ENCODE peak calls at places on chromosomes 3 and 15, in ten cellular contexts. E is ovary, F is H9, A is astrocyte of the spinal cord, S is fibroblast of pulmonary artery, D is nephron progenitor cell, N is esophagus muscularis mucosa, L is cardiac fibroblast, P is esophagus squamous epithelium, C is dorsolateral prefrontal cortex. U is an unnamed sample.

GRCh38 chr3:8540456-8540855 is 38.8 kb downstream of the LMCD1 start:
- DNase-seq in C (no peak), E (no peak), P (no peak), F (no peak), D (no peak), L (no peak), N (no peak), S (no peak), A (no peak), U (no peak)

GRCh38 chr15:29364429-29365078 is 94.9 kb upstream of the NSMCE3 start:
- DNase-seq in E (no peak), A (peak; percentile 76), S (peak; percentile 76), F (peak; percentile 44), P (no peak), L (peak; percentile 47), C (no peak), D (no peak), N (no peak), U (no peak)

GRCh38 chr3:147380271-147380995 is 25.9 kb downstream of the ZIC4 start:
- DNase-seq in E (no peak), D (no peak), F (peak; percentile 40), S (no peak), N (no peak), P (no peak), A (no peak), L (no peak), C (no peak), U (no peak)

GRCh38 chr3:38835939-38836338 is 19.9 kb upstream of the SCN10A start:
- DNase-seq in S (no peak), P (no peak), L (no peak), A (no peak), C (no peak), E (no peak), D (no peak), F (no peak), N (peak; percentile 37), U (no peak)

GRCh38 chr3:126389112-126389791 is 5.5 kb upstream of the CFAP100 start:
- DNase-seq in P (peak; percentile 32), D (peak; percentile 84), L (peak; percentile 93), N (peak; percentile 98), A (peak; percentile 78), F (peak; percentile 94), S (peak; percentile 88), C (peak; percentile 92), E (peak; percentile 89), U (peak; percentile 96)

GRCh38 chr15:88727439-88727838 is 75.8 kb upstream of the ACAN start:
- DNase-seq in A (no peak), L (no peak), N (no peak), F (no peak), E (no peak), C (no peak), S (no peak), P (no peak), D (no peak), U (peak; percentile 27)

GRCh38 chr3:107796786-107797185 is 274.0 kb downstream of the BBX start:
- DNase-seq in F (no peak), C (no peak), S (peak; percentile 76), D (no peak), E (no peak), P (no peak), L (peak; percentile 74), A (peak; percentile 70), N (no peak), U (peak; percentile 16)

GRCh38 chr15:65981837-65982696 is 112.8 kb downstream of the RAB11A start:
- DNase-seq in N (no peak), P (no peak), S (no peak), A (no peak), D (peak; percentile 70), F (peak; percentile 93), L (no peak), E (no peak), C (peak; percentile 51), U (peak; percentile 78)

GRCh38 chr3:14113964-14114667 is 10.6 kb downstream of the CHCHD4 start:
- DNase-seq in N (no peak), P (no peak), D (no peak), F (no peak), S (no peak), A (no peak), C (no peak), E (no peak), L (no peak), U (peak; percentile 43)
- TF ChIP-seq CTCF in N (no peak), P (peak; percentile 50), D (no peak), F (peak; percentile 58), S (peak; percentile 14), A (peak; percentile 37), C (no peak), E (no peak), L (no peak), U (peak; percentile 18)

GRCh38 chr3:123342631-123343080 is 106.2 kb downstream of the ADCY5 start:
- DNase-seq in P (no peak), D (no peak), E (peak; percentile 12), S (no peak), C (no peak), L (no peak), A (no peak), F (no peak), N (no peak), U (no peak)

GRCh38 chr3:123344175-123344908 is 104.5 kb downstream of the ADCY5 start:
- DNase-seq in S (peak; percentile 32), E (peak; percentile 10), L (peak; percentile 22), A (peak; percentile 86), F (peak; percentile 53), C (no peak), D (no peak), P (no peak), N (no peak), U (no peak)

GRCh38 chr3:123339302-123339701 is 109.6 kb downstream of the ADCY5 start:
- DNase-seq in D (no peak), P (no peak), N (no peak), S (no peak), L (no peak), A (no peak), F (no peak), C (peak; percentile 3), E (no peak), U (no peak)

GRCh38 chr3:123343296-123344174 is 105.4 kb downstream of the ADCY5 start:
- DNase-seq in F (no peak), L (no peak), S (no peak), A (no peak), D (no peak), C (no peak), N (no peak), E (peak; percentile 30), P (no peak), U (no peak)

GRCh38 chr3:123341871-123342630 is 106.8 kb downstream of the ADCY5 start:
- DNase-seq in F (no peak), P (no peak), S (no peak), L (no peak), N (no peak), C (no peak), A (no peak), E (no peak), D (no peak), U (no peak)
- TF ChIP-seq CTCF in F (no peak), P (no peak), S (no peak), L (no peak), N (peak; percentile 22), C (no peak), A (no peak), E (no peak), D (no peak), U (no peak)

GRCh38 chr15:31131853-31132375 is 30.4 kb upstream of the TRPM1 start:
- DNase-seq in D (no peak), S (no peak), F (no peak), A (no peak), P (no peak), L (no peak), E (no peak), N (peak; percentile 83), C (no peak), U (no peak)

GRCh38 chr15:31135523-31135922 is 34.0 kb upstream of the TRPM1 start:
- DNase-seq in D (no peak), L (no peak), E (no peak), N (peak; percentile 81), F (no peak), C (no peak), A (no peak), S (no peak), P (no peak), U (no peak)

GRCh38 chr15:31136612-31137328 is 35.2 kb upstream of the TRPM1 start:
- DNase-seq in E (no peak), S (no peak), A (no peak), L (no peak), P (no peak), C (no peak), N (peak; percentile 31), F (no peak), D (no peak), U (no peak)

GRCh38 chr15:31133890-31134289 is 32.4 kb upstream of the TRPM1 start:
- DNase-seq in L (no peak), P (no peak), C (no peak), E (no peak), A (no peak), D (no peak), S (no peak), N (peak; percentile 53), F (no peak), U (no peak)

DNA sequence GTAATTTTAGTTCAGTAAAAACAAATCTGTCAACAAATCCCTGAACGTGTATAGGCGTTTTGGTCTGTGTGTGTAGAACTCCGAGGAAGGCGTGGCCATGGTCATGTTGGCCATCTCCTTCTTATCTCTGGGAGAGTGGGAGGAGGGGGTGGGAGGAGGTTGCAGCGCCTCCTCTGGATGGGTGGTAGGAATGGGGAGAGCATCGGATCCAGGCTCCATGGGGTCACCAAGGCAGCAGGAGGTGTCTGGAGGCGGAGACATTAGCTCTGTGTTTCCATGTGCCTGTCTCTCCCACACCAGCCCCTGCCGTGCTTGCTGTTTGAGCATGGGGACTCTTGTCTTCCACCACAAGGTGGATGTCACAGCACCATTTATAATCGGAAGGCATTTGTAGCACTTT is 34.5 kb upstream of the TRPM1 start:
- DNase-seq in F (peak; percentile 65), A (no peak), P (no peak), N (peak; percentile 53), D (no peak), L (no peak), C (no peak), S (no peak), E (no peak), U (no peak)
- TF ChIP-seq CTCF in F (peak; percentile 55), A (no peak), P (no peak), N (no peak), D (no peak), L (no peak), C (no peak), S (no peak), E (no peak), U (no peak)

GRCh38 chr3:148646126-148646660 is 51.5 kb upstream of the AGTR1 start:
- DNase-seq in F (no peak), A (peak; percentile 4), P (no peak), E (no peak), C (no peak), N (no peak), S (no peak), D (no peak), L (no peak), U (no peak)

GRCh38 chr3:148641712-148642111 is 56.0 kb upstream of the AGTR1 start:
- DNase-seq in S (no peak), C (no peak), F (no peak), E (no peak), D (no peak), N (no peak), L (no peak), A (no peak), P (no peak), U (no peak)

GRCh38 chr3:148642214-148642613 is 55.5 kb upstream of the AGTR1 start:
- DNase-seq in P (no peak), L (no peak), D (no peak), E (no peak), S (peak; percentile 9), C (no peak), A (no peak), N (no peak), F (no peak), U (no peak)

GRCh38 chr3:148642616-148643015 is 55.1 kb upstream of the AGTR1 start:
- DNase-seq in D (no peak), E (no peak), F (no peak), L (peak; percentile 16), P (no peak), A (peak; percentile 38), N (no peak), S (peak; percentile 26), C (no peak), U (no peak)

GRCh38 chr3:148643389-148643840 is 54.3 kb upstream of the AGTR1 start:
- DNase-seq in A (peak; percentile 75), D (no peak), C (no peak), S (peak; percentile 72), F (no peak), E (no peak), N (no peak), L (peak; percentile 71), P (no peak), U (no peak)
- TF ChIP-seq CTCF in A (no peak), D (no peak), C (no peak), S (no peak), F (no peak), E (no peak), N (no peak), L (no peak), P (no peak), U (no peak)